ENCODE peak calls at places on chromosome 18, in nine cellular contexts. One of them, this sample, is unnamed.
A peak's percentile ranks its signal among the peaks of the same experiment; 100 is the strongest.

GRCh38 chr18:50079571-50080295 is 115.2 kb downstream of the MYO5B start:
- DNase-seq in activated gamma-delta T cell treated with Interleukin-2 at 50 U/mL for 16 hours: no peak
- DNase-seq in astrocyte of the cerebellum: no peak
- DNase-seq in heart left ventricle: peak; percentile 84
- DNase-seq in stimulated activated CD8-positive, alpha-beta memory T cell treated with anti-CD3 and anti-CD28 coated beads, Interleukin-15, amount 100 ng/mL, for 24 hours: no peak
- DNase-seq in T-helper 2 cell: no peak
- DNase-seq in Right ventricle myocardium superior: peak; percentile 87
- DNase-seq in BJ: no peak
- DNase-seq in stimulated activated CD4-positive, alpha-beta T cell treated with anti-CD3 and anti-CD28 coated beads, Interleukin-4, amount 100 ng/mL, for 4 hours: no peak
- DNase-seq in this sample: peak; percentile 83

GRCh38 chr18:52822160-52822559 is 482.2 kb downstream of the DCC start:
- DNase-seq in astrocyte of the cerebellum: no peak
- DNase-seq in stimulated activated CD8-positive, alpha-beta memory T cell treated with anti-CD3 and anti-CD28 coated beads, Interleukin-15, amount 100 ng/mL, for 24 hours: no peak
- DNase-seq in Right ventricle myocardium superior: no peak
- DNase-seq in activated gamma-delta T cell treated with Interleukin-2 at 50 U/mL for 16 hours: no peak
- DNase-seq in stimulated activated CD4-positive, alpha-beta T cell treated with anti-CD3 and anti-CD28 coated beads, Interleukin-4, amount 100 ng/mL, for 4 hours: no peak
- DNase-seq in heart left ventricle: no peak
- DNase-seq in BJ: no peak
- DNase-seq in T-helper 2 cell: no peak
- DNase-seq in this sample: no peak

GRCh38 chr18:14075196-14075595 is 57.0 kb downstream of the ZNF519 start:
- DNase-seq in activated gamma-delta T cell treated with Interleukin-2 at 50 U/mL for 16 hours: no peak
- DNase-seq in stimulated activated CD8-positive, alpha-beta memory T cell treated with anti-CD3 and anti-CD28 coated beads, Interleukin-15, amount 100 ng/mL, for 24 hours: no peak
- DNase-seq in T-helper 2 cell: no peak
- DNase-seq in BJ: no peak
- DNase-seq in stimulated activated CD4-positive, alpha-beta T cell treated with anti-CD3 and anti-CD28 coated beads, Interleukin-4, amount 100 ng/mL, for 4 hours: no peak
- DNase-seq in astrocyte of the cerebellum: no peak
- DNase-seq in heart left ventricle: no peak
- DNase-seq in Right ventricle myocardium superior: no peak
- DNase-seq in this sample: no peak

GRCh38 chr18:30192216-30192615 is 850.3 kb downstream of the DSC3 start:
- DNase-seq in heart left ventricle: no peak
- DNase-seq in BJ: no peak
- DNase-seq in activated gamma-delta T cell treated with Interleukin-2 at 50 U/mL for 16 hours: no peak
- DNase-seq in T-helper 2 cell: no peak
- DNase-seq in stimulated activated CD4-positive, alpha-beta T cell treated with anti-CD3 and anti-CD28 coated beads, Interleukin-4, amount 100 ng/mL, for 4 hours: no peak
- DNase-seq in Right ventricle myocardium superior: no peak
- DNase-seq in stimulated activated CD8-positive, alpha-beta memory T cell treated with anti-CD3 and anti-CD28 coated beads, Interleukin-15, amount 100 ng/mL, for 24 hours: no peak
- DNase-seq in astrocyte of the cerebellum: no peak
- DNase-seq in this sample: no peak

GRCh38 chr18:6752200-6752873 is 22.8 kb downstream of the ARHGAP28 start:
- DNase-seq in activated gamma-delta T cell treated with Interleukin-2 at 50 U/mL for 16 hours: no peak
- DNase-seq in stimulated activated CD4-positive, alpha-beta T cell treated with anti-CD3 and anti-CD28 coated beads, Interleukin-4, amount 100 ng/mL, for 4 hours: no peak
- DNase-seq in Right ventricle myocardium superior: no peak
- DNase-seq in astrocyte of the cerebellum: peak; percentile 95
- DNase-seq in T-helper 2 cell: no peak
- DNase-seq in BJ: peak; percentile 63
- DNase-seq in heart left ventricle: no peak
- DNase-seq in stimulated activated CD8-positive, alpha-beta memory T cell treated with anti-CD3 and anti-CD28 coated beads, Interleukin-15, amount 100 ng/mL, for 24 hours: no peak
- DNase-seq in this sample: no peak

GRCh38 chr18:22471546-22472131 is 53.9 kb upstream of the CTAGE1 start:
- DNase-seq in stimulated activated CD8-positive, alpha-beta memory T cell treated with anti-CD3 and anti-CD28 coated beads, Interleukin-15, amount 100 ng/mL, for 24 hours: no peak
- DNase-seq in heart left ventricle: no peak
- DNase-seq in activated gamma-delta T cell treated with Interleukin-2 at 50 U/mL for 16 hours: no peak
- DNase-seq in astrocyte of the cerebellum: peak; percentile 53
- DNase-seq in BJ: no peak
- DNase-seq in Right ventricle myocardium superior: peak; percentile 81
- DNase-seq in stimulated activated CD4-positive, alpha-beta T cell treated with anti-CD3 and anti-CD28 coated beads, Interleukin-4, amount 100 ng/mL, for 4 hours: no peak
- DNase-seq in T-helper 2 cell: no peak
- DNase-seq in this sample: peak; percentile 69

GRCh38 chr18:54222922-54223567 is 1.4 kb downstream of the MBD2 start:
- DNase-seq in Right ventricle myocardium superior: no peak
- DNase-seq in T-helper 2 cell: peak; percentile 85
- DNase-seq in heart left ventricle: no peak
- DNase-seq in BJ: no peak
- DNase-seq in stimulated activated CD4-positive, alpha-beta T cell treated with anti-CD3 and anti-CD28 coated beads, Interleukin-4, amount 100 ng/mL, for 4 hours: no peak
- DNase-seq in activated gamma-delta T cell treated with Interleukin-2 at 50 U/mL for 16 hours: peak; percentile 50
- DNase-seq in astrocyte of the cerebellum: no peak
- DNase-seq in stimulated activated CD8-positive, alpha-beta memory T cell treated with anti-CD3 and anti-CD28 coated beads, Interleukin-15, amount 100 ng/mL, for 24 hours: no peak
- DNase-seq in this sample: no peak

GRCh38 chr18:77129150-77129551 is 3.4 kb downstream of the MBP start:
- DNase-seq in stimulated activated CD4-positive, alpha-beta T cell treated with anti-CD3 and anti-CD28 coated beads, Interleukin-4, amount 100 ng/mL, for 4 hours: no peak
- DNase-seq in BJ: peak; percentile 80
- DNase-seq in Right ventricle myocardium superior: no peak
- DNase-seq in stimulated activated CD8-positive, alpha-beta memory T cell treated with anti-CD3 and anti-CD28 coated beads, Interleukin-15, amount 100 ng/mL, for 24 hours: no peak
- DNase-seq in astrocyte of the cerebellum: peak; percentile 98
- DNase-seq in T-helper 2 cell: no peak
- DNase-seq in heart left ventricle: no peak
- DNase-seq in activated gamma-delta T cell treated with Interleukin-2 at 50 U/mL for 16 hours: no peak
- DNase-seq in this sample: no peak

GRCh38 chr18:33369711-33370449 is 70.6 kb downstream of the CCDC178 start:
- DNase-seq in BJ: no peak
- DNase-seq in T-helper 2 cell: no peak
- DNase-seq in heart left ventricle: no peak
- DNase-seq in stimulated activated CD8-positive, alpha-beta memory T cell treated with anti-CD3 and anti-CD28 coated beads, Interleukin-15, amount 100 ng/mL, for 24 hours: no peak
- DNase-seq in activated gamma-delta T cell treated with Interleukin-2 at 50 U/mL for 16 hours: no peak
- DNase-seq in astrocyte of the cerebellum: no peak
- DNase-seq in Right ventricle myocardium superior: no peak
- DNase-seq in stimulated activated CD4-positive, alpha-beta T cell treated with anti-CD3 and anti-CD28 coated beads, Interleukin-4, amount 100 ng/mL, for 4 hours: no peak
- DNase-seq in this sample: no peak

GRCh38 chr18:10402876-10403559 is 51.4 kb upstream of the APCDD1 start:
- DNase-seq in Right ventricle myocardium superior: no peak
- DNase-seq in stimulated activated CD8-positive, alpha-beta memory T cell treated with anti-CD3 and anti-CD28 coated beads, Interleukin-15, amount 100 ng/mL, for 24 hours: no peak
- DNase-seq in activated gamma-delta T cell treated with Interleukin-2 at 50 U/mL for 16 hours: no peak
- DNase-seq in astrocyte of the cerebellum: no peak
- DNase-seq in heart left ventricle: no peak
- DNase-seq in stimulated activated CD4-positive, alpha-beta T cell treated with anti-CD3 and anti-CD28 coated beads, Interleukin-4, amount 100 ng/mL, for 4 hours: no peak
- DNase-seq in T-helper 2 cell: no peak
- DNase-seq in BJ: no peak
- DNase-seq in this sample: no peak

GRCh38 chr18:48136544-48137353 is 206.3 kb upstream of the SMAD2 start:
- DNase-seq in heart left ventricle: no peak
- DNase-seq in astrocyte of the cerebellum: no peak
- DNase-seq in stimulated activated CD4-positive, alpha-beta T cell treated with anti-CD3 and anti-CD28 coated beads, Interleukin-4, amount 100 ng/mL, for 4 hours: no peak
- DNase-seq in BJ: no peak
- DNase-seq in Right ventricle myocardium superior: no peak
- DNase-seq in T-helper 2 cell: no peak
- DNase-seq in activated gamma-delta T cell treated with Interleukin-2 at 50 U/mL for 16 hours: no peak
- DNase-seq in stimulated activated CD8-positive, alpha-beta memory T cell treated with anti-CD3 and anti-CD28 coated beads, Interleukin-15, amount 100 ng/mL, for 24 hours: no peak
- DNase-seq in this sample: no peak

GRCh38 chr18:1048048-1048447 is 143.4 kb downstream of the ADCYAP1 start:
- DNase-seq in T-helper 2 cell: no peak
- DNase-seq in Right ventricle myocardium superior: no peak
- DNase-seq in stimulated activated CD4-positive, alpha-beta T cell treated with anti-CD3 and anti-CD28 coated beads, Interleukin-4, amount 100 ng/mL, for 4 hours: no peak
- DNase-seq in stimulated activated CD8-positive, alpha-beta memory T cell treated with anti-CD3 and anti-CD28 coated beads, Interleukin-15, amount 100 ng/mL, for 24 hours: no peak
- DNase-seq in heart left ventricle: no peak
- DNase-seq in activated gamma-delta T cell treated with Interleukin-2 at 50 U/mL for 16 hours: no peak
- DNase-seq in astrocyte of the cerebellum: peak; percentile 48
- DNase-seq in BJ: peak; percentile 9
- DNase-seq in this sample: no peak

GRCh38 chr18:47184419-47185050 is 8.4 kb upstream of the IER3IP1 start:
- DNase-seq in activated gamma-delta T cell treated with Interleukin-2 at 50 U/mL for 16 hours: no peak
- DNase-seq in stimulated activated CD8-positive, alpha-beta memory T cell treated with anti-CD3 and anti-CD28 coated beads, Interleukin-15, amount 100 ng/mL, for 24 hours: no peak
- DNase-seq in stimulated activated CD4-positive, alpha-beta T cell treated with anti-CD3 and anti-CD28 coated beads, Interleukin-4, amount 100 ng/mL, for 4 hours: no peak
- DNase-seq in astrocyte of the cerebellum: no peak
- DNase-seq in BJ: no peak
- DNase-seq in Right ventricle myocardium superior: no peak
- DNase-seq in heart left ventricle: no peak
- DNase-seq in T-helper 2 cell: no peak
- DNase-seq in this sample: no peak

GRCh38 chr18:78679061-78679460 is 300.6 kb upstream of the SALL3 start:
- DNase-seq in BJ: no peak
- DNase-seq in heart left ventricle: no peak
- DNase-seq in stimulated activated CD8-positive, alpha-beta memory T cell treated with anti-CD3 and anti-CD28 coated beads, Interleukin-15, amount 100 ng/mL, for 24 hours: no peak
- DNase-seq in stimulated activated CD4-positive, alpha-beta T cell treated with anti-CD3 and anti-CD28 coated beads, Interleukin-4, amount 100 ng/mL, for 4 hours: no peak
- DNase-seq in Right ventricle myocardium superior: no peak
- DNase-seq in astrocyte of the cerebellum: no peak
- DNase-seq in activated gamma-delta T cell treated with Interleukin-2 at 50 U/mL for 16 hours: no peak
- DNase-seq in T-helper 2 cell: no peak
- DNase-seq in this sample: no peak

GRCh38 chr18:36127866-36128845 is 984 bp downstream of the SLC39A6 start:
- DNase-seq in BJ: no peak
- DNase-seq in stimulated activated CD4-positive, alpha-beta T cell treated with anti-CD3 and anti-CD28 coated beads, Interleukin-4, amount 100 ng/mL, for 4 hours: no peak
- DNase-seq in stimulated activated CD8-positive, alpha-beta memory T cell treated with anti-CD3 and anti-CD28 coated beads, Interleukin-15, amount 100 ng/mL, for 24 hours: no peak
- DNase-seq in activated gamma-delta T cell treated with Interleukin-2 at 50 U/mL for 16 hours: no peak
- DNase-seq in T-helper 2 cell: no peak
- DNase-seq in Right ventricle myocardium superior: peak; percentile 42
- DNase-seq in heart left ventricle: no peak
- DNase-seq in astrocyte of the cerebellum: no peak
- DNase-seq in this sample: no peak

GRCh38 chr18:12742453-12742852 is 39.6 kb downstream of the PSMG2 start:
- DNase-seq in stimulated activated CD8-positive, alpha-beta memory T cell treated with anti-CD3 and anti-CD28 coated beads, Interleukin-15, amount 100 ng/mL, for 24 hours: no peak
- DNase-seq in T-helper 2 cell: no peak
- DNase-seq in astrocyte of the cerebellum: no peak
- DNase-seq in BJ: no peak
- DNase-seq in heart left ventricle: no peak
- DNase-seq in activated gamma-delta T cell treated with Interleukin-2 at 50 U/mL for 16 hours: no peak
- DNase-seq in stimulated activated CD4-positive, alpha-beta T cell treated with anti-CD3 and anti-CD28 coated beads, Interleukin-4, amount 100 ng/mL, for 4 hours: no peak
- DNase-seq in Right ventricle myocardium superior: no peak
- DNase-seq in this sample: no peak

GRCh38 chr18:6365385-6365784 is 49.3 kb downstream of the L3MBTL4 start:
- DNase-seq in BJ: no peak
- DNase-seq in Right ventricle myocardium superior: no peak
- DNase-seq in stimulated activated CD8-positive, alpha-beta memory T cell treated with anti-CD3 and anti-CD28 coated beads, Interleukin-15, amount 100 ng/mL, for 24 hours: no peak
- DNase-seq in activated gamma-delta T cell treated with Interleukin-2 at 50 U/mL for 16 hours: no peak
- DNase-seq in stimulated activated CD4-positive, alpha-beta T cell treated with anti-CD3 and anti-CD28 coated beads, Interleukin-4, amount 100 ng/mL, for 4 hours: no peak
- DNase-seq in heart left ventricle: no peak
- DNase-seq in astrocyte of the cerebellum: no peak
- DNase-seq in T-helper 2 cell: no peak
- DNase-seq in this sample: no peak

GRCh38 chr18:10213526-10213925 is 240.9 kb upstream of the APCDD1 start:
- DNase-seq in activated gamma-delta T cell treated with Interleukin-2 at 50 U/mL for 16 hours: no peak
- DNase-seq in stimulated activated CD4-positive, alpha-beta T cell treated with anti-CD3 and anti-CD28 coated beads, Interleukin-4, amount 100 ng/mL, for 4 hours: no peak
- DNase-seq in heart left ventricle: no peak
- DNase-seq in stimulated activated CD8-positive, alpha-beta memory T cell treated with anti-CD3 and anti-CD28 coated beads, Interleukin-15, amount 100 ng/mL, for 24 hours: no peak
- DNase-seq in astrocyte of the cerebellum: no peak
- DNase-seq in BJ: no peak
- DNase-seq in T-helper 2 cell: no peak
- DNase-seq in Right ventricle myocardium superior: no peak
- DNase-seq in this sample: no peak

This sample was measured in left ventricle myocardium inferior.